ENCODE peak calls at places on chromosomes 13 and 19, in six cellular contexts. One of them, this sample, is unnamed.

GRCh38 chr13:75505966-75506365 is 24.0 kb upstream of the TBC1D4 start:
- DNase-seq in T-helper 1 cell: no peak
- DNase-seq in neural crest cell: no peak
- DNase-seq in body of pancreas: no peak
- DNase-seq in germinal center: no peak
- DNase-seq in HT-29: no peak
- DNase-seq in this sample: no peak

GRCh38 chr13:22848539-22849052 is 332.2 kb upstream of the SGCG start:
- DNase-seq in T-helper 1 cell: no peak
- DNase-seq in neural crest cell: no peak
- DNase-seq in body of pancreas: peak
- DNase-seq in germinal center: no peak
- DNase-seq in HT-29: no peak
- DNase-seq in this sample: no peak

GRCh38 chr13:94154362-94154761 is 325.1 kb downstream of the DCT start:
- DNase-seq in T-helper 1 cell: no peak
- DNase-seq in neural crest cell: no peak
- DNase-seq in body of pancreas: peak
- DNase-seq in germinal center: no peak
- DNase-seq in HT-29: no peak
- DNase-seq in this sample: no peak

GRCh38 chr19:18487576-18488402 is 34.1 kb downstream of the ELL start:
- DNase-seq in T-helper 1 cell: no peak
- DNase-seq in neural crest cell: no peak
- DNase-seq in body of pancreas: no peak
- DNase-seq in germinal center: no peak
- DNase-seq in HT-29: no peak
- DNase-seq in this sample: peak

GRCh38 chr13:95650691-95651090 is 6.2 kb upstream of the DZIP1 start:
- DNase-seq in T-helper 1 cell: no peak
- DNase-seq in neural crest cell: no peak
- DNase-seq in body of pancreas: no peak
- DNase-seq in germinal center: no peak
- DNase-seq in HT-29: no peak
- DNase-seq in this sample: no peak

GRCh38 chr19:45676851-45677263 is 8.8 kb downstream of the GIPR start:
- DNase-seq in T-helper 1 cell: peak
- DNase-seq in neural crest cell: no peak
- DNase-seq in body of pancreas: peak
- DNase-seq in germinal center: peak
- DNase-seq in HT-29: peak
- DNase-seq in this sample: no peak

GRCh38 chr19:4676955-4677731 is 7.0 kb upstream of the MYDGF start:
- DNase-seq in T-helper 1 cell: no peak
- DNase-seq in neural crest cell: peak
- DNase-seq in body of pancreas: peak
- DNase-seq in germinal center: no peak
- DNase-seq in HT-29: peak
- DNase-seq in this sample: peak

GRCh38 chr13:24905242-24905641 is 141.3 kb downstream of the RNF17 start:
- DNase-seq in T-helper 1 cell: no peak
- DNase-seq in neural crest cell: no peak
- DNase-seq in body of pancreas: no peak
- DNase-seq in germinal center: no peak
- DNase-seq in HT-29: no peak
- DNase-seq in this sample: no peak

GRCh38 chr19:1417145-1417544 is 9.8 kb downstream of the DAZAP1 start:
- DNase-seq in T-helper 1 cell: no peak
- DNase-seq in neural crest cell: no peak
- DNase-seq in body of pancreas: peak
- DNase-seq in germinal center: no peak
- DNase-seq in HT-29: no peak
- DNase-seq in this sample: no peak

GRCh38 chr13:47897411-47898050 is 103.5 kb downstream of the SUCLA2 start:
- DNase-seq in T-helper 1 cell: no peak
- DNase-seq in neural crest cell: no peak
- DNase-seq in body of pancreas: no peak
- DNase-seq in germinal center: no peak
- DNase-seq in HT-29: peak
- DNase-seq in this sample: peak

GRCh38 chr19:4365791-4366665 is 22.7 kb downstream of the MPND start:
- DNase-seq in T-helper 1 cell: no peak
- DNase-seq in neural crest cell: no peak
- DNase-seq in body of pancreas: no peak
- DNase-seq in germinal center: no peak
- DNase-seq in HT-29: no peak
- DNase-seq in this sample: no peak

GRCh38 chr19:33399081-33399744 is 25.7 kb downstream of the CEBPG start:
- DNase-seq in T-helper 1 cell: no peak
- DNase-seq in neural crest cell: no peak
- DNase-seq in body of pancreas: peak
- DNase-seq in germinal center: no peak
- DNase-seq in HT-29: no peak
- DNase-seq in this sample: no peak

GRCh38 chr13:47908200-47908902 is 92.7 kb downstream of the SUCLA2 start:
- DNase-seq in T-helper 1 cell: no peak
- DNase-seq in neural crest cell: no peak
- DNase-seq in body of pancreas: no peak
- DNase-seq in germinal center: no peak
- DNase-seq in HT-29: peak
- DNase-seq in this sample: no peak

GRCh38 chr13:27826379-27827353 is 34.4 kb downstream of the GSX1 start:
- DNase-seq in T-helper 1 cell: peak
- DNase-seq in neural crest cell: peak
- DNase-seq in body of pancreas: peak
- DNase-seq in germinal center: peak
- DNase-seq in HT-29: peak
- DNase-seq in this sample: peak

GRCh38 chr13:25175431-25175830 is 3.3 kb upstream of the AMER2 start:
- DNase-seq in T-helper 1 cell: no peak
- DNase-seq in neural crest cell: no peak
- DNase-seq in body of pancreas: no peak
- DNase-seq in germinal center: no peak
- DNase-seq in HT-29: no peak
- DNase-seq in this sample: no peak

GRCh38 chr13:103062079-103062478 is 4.1 kb downstream of the SLC10A2 start:
- DNase-seq in T-helper 1 cell: no peak
- DNase-seq in neural crest cell: no peak
- DNase-seq in body of pancreas: no peak
- DNase-seq in germinal center: no peak
- DNase-seq in HT-29: no peak
- DNase-seq in this sample: no peak

GRCh38 chr13:48514776-48515175 is 18.1 kb downstream of the RCBTB2 start:
- DNase-seq in T-helper 1 cell: no peak
- DNase-seq in neural crest cell: no peak
- DNase-seq in body of pancreas: no peak
- DNase-seq in germinal center: no peak
- DNase-seq in HT-29: no peak
- DNase-seq in this sample: no peak

GRCh38 chr19:54806516-54806838 is 3.1 kb downstream of the KIR2DL4 start:
- DNase-seq in T-helper 1 cell: no peak
- DNase-seq in neural crest cell: no peak
- DNase-seq in body of pancreas: no peak
- DNase-seq in germinal center: no peak
- DNase-seq in HT-29: no peak
- DNase-seq in this sample: no peak

GRCh38 chr19:18170714-18171255 is 2.8 kb upstream of the IFI30 start:
- DNase-seq in T-helper 1 cell: no peak
- DNase-seq in neural crest cell: no peak
- DNase-seq in body of pancreas: no peak
- DNase-seq in germinal center: peak
- DNase-seq in HT-29: no peak
- DNase-seq in this sample: no peak

GRCh38 chr19:32166238-32166637 is 179.2 kb upstream of the ZNF507 start:
- DNase-seq in T-helper 1 cell: no peak
- DNase-seq in neural crest cell: no peak
- DNase-seq in body of pancreas: no peak
- DNase-seq in germinal center: no peak
- DNase-seq in HT-29: peak
- DNase-seq in this sample: no peak

GRCh38 chr19:53865523-53865917 is 2.2 kb upstream of the MYADM start:
- DNase-seq in T-helper 1 cell: no peak
- DNase-seq in neural crest cell: no peak
- DNase-seq in body of pancreas: no peak
- DNase-seq in germinal center: no peak
- DNase-seq in HT-29: no peak
- DNase-seq in this sample: no peak

GRCh38 chr13:83752141-83752540 is 130.1 kb downstream of the SLITRK1 start:
- DNase-seq in T-helper 1 cell: no peak
- DNase-seq in neural crest cell: no peak
- DNase-seq in body of pancreas: no peak
- DNase-seq in germinal center: no peak
- DNase-seq in HT-29: no peak
- DNase-seq in this sample: no peak

GRCh38 chr13:35475960-35476943 is at the start of gene MAB21L1:
- DNase-seq in T-helper 1 cell: no peak
- DNase-seq in neural crest cell: peak
- DNase-seq in body of pancreas: no peak
- DNase-seq in germinal center: peak
- DNase-seq in HT-29: no peak
- DNase-seq in this sample: peak

GRCh38 chr13:40445557-40445990 is 220.9 kb downstream of the FOXO1 start:
- DNase-seq in T-helper 1 cell: no peak
- DNase-seq in neural crest cell: no peak
- DNase-seq in body of pancreas: peak
- DNase-seq in germinal center: peak
- DNase-seq in HT-29: no peak
- DNase-seq in this sample: no peak

GRCh38 chr19:10718205-10719196 is 622 bp downstream of the DNM2 start:
- DNase-seq in T-helper 1 cell: peak
- DNase-seq in neural crest cell: peak
- DNase-seq in body of pancreas: peak
- DNase-seq in germinal center: peak
- DNase-seq in HT-29: peak
- DNase-seq in this sample: peak

GRCh38 chr19:35048911-35049411 is 7.4 kb downstream of the HPN start:
- DNase-seq in T-helper 1 cell: no peak
- DNase-seq in neural crest cell: no peak
- DNase-seq in body of pancreas: peak
- DNase-seq in germinal center: no peak
- DNase-seq in HT-29: no peak
- DNase-seq in this sample: peak

GRCh38 chr13:75637101-75637774 is 1.1 kb downstream of the LMO7 start:
- DNase-seq in T-helper 1 cell: no peak
- DNase-seq in neural crest cell: no peak
- DNase-seq in body of pancreas: no peak
- DNase-seq in germinal center: no peak
- DNase-seq in HT-29: peak
- DNase-seq in this sample: no peak

GRCh38 chr19:11034449-11035213 is 54.6 kb upstream of the LDLR start:
- DNase-seq in T-helper 1 cell: no peak
- DNase-seq in neural crest cell: no peak
- DNase-seq in body of pancreas: no peak
- DNase-seq in germinal center: no peak
- DNase-seq in HT-29: no peak
- DNase-seq in this sample: no peak

GRCh38 chr13:88068975-88069374 is 397.8 kb downstream of the SLITRK5 start:
- DNase-seq in T-helper 1 cell: no peak
- DNase-seq in neural crest cell: no peak
- DNase-seq in body of pancreas: peak
- DNase-seq in germinal center: no peak
- DNase-seq in HT-29: peak
- DNase-seq in this sample: peak

GRCh38 chr13:98556968-98557591 is 19.8 kb downstream of the STK24 start:
- DNase-seq in T-helper 1 cell: no peak
- DNase-seq in neural crest cell: no peak
- DNase-seq in body of pancreas: peak
- DNase-seq in germinal center: no peak
- DNase-seq in HT-29: peak
- DNase-seq in this sample: peak

GRCh38 chr19:40667602-40668001 is 22.8 kb downstream of the NUMBL start:
- DNase-seq in T-helper 1 cell: no peak
- DNase-seq in neural crest cell: no peak
- DNase-seq in body of pancreas: no peak
- DNase-seq in germinal center: no peak
- DNase-seq in HT-29: no peak
- DNase-seq in this sample: no peak

This sample was measured in cerebellar cortex.